ENCODE peak calls at places on chromosomes 13 and 19, in five cellular contexts. S, Z, Y, W and G are unnamed samples.

GRCh38 chr13:48891586-48891985 is 84.1 kb upstream of the FNDC3A start:
- DNase-seq in Y (no peak), Z (no peak), S (no peak), W (peak), G (no peak)

GRCh38 chr13:50685491-50685890 is 158.0 kb downstream of the DLEU7 start:
- DNase-seq in W (peak), Z (peak), Y (no peak), S (no peak), G (no peak)

GRCh38 chr19:31553112-31553843 is 204.0 kb upstream of the TSHZ3 start:
- DNase-seq in Z (no peak), S (no peak), W (no peak), Y (no peak), G (peak)

GRCh38 chr13:113742000-113742441 is 17.0 kb upstream of the TMEM255B start:
- DNase-seq in Z (no peak), S (peak), W (no peak), Y (no peak), G (peak)

GRCh38 chr13:65829241-65830008 is 1400.7 kb downstream of the PCDH9 start:
- DNase-seq in W (no peak), Y (no peak), Z (no peak), S (no peak), G (no peak)

GRCh38 chr13:47110833-47111240 is 214.0 kb upstream of the HTR2A start:
- DNase-seq in S (no peak), W (no peak), Z (no peak), Y (no peak), G (no peak)

GRCh38 chr19:12833747-12834417 is 497 bp downstream of the RTBDN start:
- DNase-seq in S (peak), Z (no peak), W (no peak), Y (peak), G (peak)

GRCh38 chr13:113763254-113763653 is 4.2 kb downstream of the TMEM255B start:
- DNase-seq in W (no peak), Y (no peak), S (no peak), Z (no peak), G (no peak)

GRCh38 chr19:14102102-14102696 is 11.6 kb upstream of the SAMD1 start:
- DNase-seq in W (peak), Z (no peak), Y (no peak), S (no peak), G (no peak)

GRCh38 chr13:36543671-36544070 is 111.4 kb downstream of the CCNA1 start:
- DNase-seq in S (no peak), Z (no peak), W (no peak), Y (no peak), G (no peak)

GRCh38 chr13:23679214-23679613 is 109.0 kb downstream of the TNFRSF19 start:
- DNase-seq in Z (no peak), W (no peak), S (no peak), Y (no peak), G (no peak)

GRCh38 chr13:110179116-110179857 is 127.7 kb downstream of the COL4A1 start:
- DNase-seq in Y (no peak), Z (no peak), W (no peak), S (no peak), G (no peak)